ENCODE peak calls at places on chromosomes 11 and 22, in seven cellular contexts. One of them, this sample, is unnamed.

GRCh38 chr11:7514099-7514725 is 413 bp downstream of the PPFIBP2 start:
- DNase-seq in suprapubic skin: no peak
- DNase-seq in sigmoid colon: peak; percentile 73
- DNase-seq in HCT116: no peak
- DNase-seq in stomach: no peak
- DNase-seq in GM12891: peak; percentile 18
- DNase-seq in upper lobe of left lung: peak; percentile 82
- DNase-seq in this sample: no peak

GRCh38 chr11:33723238-33723881 is 12.9 kb downstream of the CD59 start:
- DNase-seq in suprapubic skin: no peak
- DNase-seq in upper lobe of left lung: no peak
- DNase-seq in sigmoid colon: no peak
- DNase-seq in stomach: no peak
- DNase-seq in HCT116: peak; percentile 72
- DNase-seq in GM12891: no peak
- DNase-seq in this sample: no peak

GRCh38 chr11:4704790-4705334 is 278 bp downstream of the MMP26 start:
- DNase-seq in stomach: no peak
- DNase-seq in sigmoid colon: no peak
- DNase-seq in HCT116: no peak
- DNase-seq in upper lobe of left lung: no peak
- DNase-seq in GM12891: no peak
- DNase-seq in suprapubic skin: no peak
- DNase-seq in this sample: no peak

GRCh38 chr22:49580024-49580423 is 247.6 kb downstream of the BRD1 start:
- DNase-seq in stomach: no peak
- DNase-seq in HCT116: no peak
- DNase-seq in sigmoid colon: no peak
- DNase-seq in suprapubic skin: no peak
- DNase-seq in upper lobe of left lung: no peak
- DNase-seq in GM12891: no peak
- DNase-seq in this sample: no peak

GRCh38 chr11:70538641-70539359 is 140.5 kb downstream of the CTTN start:
- DNase-seq in suprapubic skin: no peak
- DNase-seq in GM12891: no peak
- DNase-seq in upper lobe of left lung: peak; percentile 37
- DNase-seq in stomach: no peak
- DNase-seq in sigmoid colon: no peak
- DNase-seq in HCT116: no peak
- DNase-seq in this sample: no peak

GRCh38 chr11:78248191-78248590 is 59.5 kb downstream of the USP35 start:
- DNase-seq in sigmoid colon: no peak
- DNase-seq in HCT116: no peak
- DNase-seq in stomach: no peak
- DNase-seq in upper lobe of left lung: no peak
- DNase-seq in suprapubic skin: no peak
- DNase-seq in GM12891: no peak
- DNase-seq in this sample: no peak

GRCh38 chr11:95078526-95078925 is 11.1 kb upstream of the ENDOD1 start:
- DNase-seq in sigmoid colon: no peak
- DNase-seq in suprapubic skin: no peak
- DNase-seq in stomach: no peak
- DNase-seq in HCT116: no peak
- DNase-seq in upper lobe of left lung: no peak
- DNase-seq in GM12891: no peak
- DNase-seq in this sample: no peak

GRCh38 chr11:104772806-104773241 is 125.4 kb downstream of the CASP12 start:
- DNase-seq in sigmoid colon: no peak
- DNase-seq in suprapubic skin: no peak
- DNase-seq in stomach: no peak
- DNase-seq in upper lobe of left lung: no peak
- DNase-seq in HCT116: peak; percentile 6
- DNase-seq in GM12891: no peak
- DNase-seq in this sample: no peak

GRCh38 chr11:128521697-128522062 is 65.7 kb downstream of the ETS1 start:
- DNase-seq in HCT116: no peak
- DNase-seq in stomach: no peak
- DNase-seq in suprapubic skin: no peak
- DNase-seq in sigmoid colon: no peak
- DNase-seq in upper lobe of left lung: peak; percentile 85
- DNase-seq in GM12891: no peak
- DNase-seq in this sample: no peak

GRCh38 chr22:45948081-45948648 is 28.8 kb downstream of the WNT7B start:
- DNase-seq in upper lobe of left lung: peak; percentile 69
- DNase-seq in HCT116: no peak
- DNase-seq in suprapubic skin: no peak
- DNase-seq in sigmoid colon: no peak
- DNase-seq in stomach: no peak
- DNase-seq in GM12891: no peak
- DNase-seq in this sample: no peak

GRCh38 chr11:65355776-65356393 is 1.3 kb downstream of the TIGD3 start:
- DNase-seq in stomach: no peak
- DNase-seq in HCT116: no peak
- DNase-seq in sigmoid colon: peak; percentile 73
- DNase-seq in suprapubic skin: no peak
- DNase-seq in upper lobe of left lung: no peak
- DNase-seq in GM12891: no peak
- DNase-seq in this sample: peak; percentile 59

GRCh38 chr11:132876301-132877071 is 655.8 kb downstream of the OPCML start:
- DNase-seq in GM12891: no peak
- DNase-seq in suprapubic skin: no peak
- DNase-seq in stomach: no peak
- DNase-seq in HCT116: no peak
- DNase-seq in sigmoid colon: no peak
- DNase-seq in upper lobe of left lung: no peak
- DNase-seq in this sample: no peak
- TF ChIP-seq POLR2A in GM12891: no peak
- TF ChIP-seq POLR2A in suprapubic skin: no peak
- TF ChIP-seq POLR2A in stomach: no peak
- TF ChIP-seq POLR2A in HCT116: no peak
- TF ChIP-seq POLR2A in sigmoid colon: no peak
- TF ChIP-seq POLR2A in upper lobe of left lung: no peak
- TF ChIP-seq POLR2A in this sample: no peak

DNA sequence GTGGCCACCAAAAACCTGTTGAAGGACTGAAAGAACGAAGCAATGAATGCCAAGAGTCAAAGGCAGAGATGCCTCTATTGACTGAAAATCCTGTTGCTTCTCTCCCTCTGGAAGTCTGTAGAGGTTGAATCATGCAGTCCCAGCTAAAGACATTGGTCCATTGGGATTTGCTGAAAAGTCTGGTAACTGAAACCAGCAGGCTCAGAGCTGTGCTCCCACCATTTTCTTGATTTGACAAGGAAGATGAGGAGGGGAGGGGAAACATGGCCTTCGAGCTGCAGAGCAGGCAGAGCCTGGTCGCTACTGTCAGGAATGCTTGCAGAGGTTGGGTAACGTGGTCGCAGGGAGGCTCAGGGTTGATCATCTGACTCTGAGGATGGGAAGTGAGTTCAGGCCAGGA is 72.8 kb upstream of the CSNK2A3 start:
- DNase-seq in HCT116: no peak
- DNase-seq in upper lobe of left lung: no peak
- DNase-seq in stomach: no peak
- DNase-seq in suprapubic skin: no peak
- DNase-seq in sigmoid colon: no peak
- DNase-seq in GM12891: no peak
- DNase-seq in this sample: no peak
- TF ChIP-seq POLR2AphosphoS5 in HCT116: no peak
- TF ChIP-seq POLR2AphosphoS5 in upper lobe of left lung: no peak
- TF ChIP-seq POLR2AphosphoS5 in stomach: no peak
- TF ChIP-seq POLR2AphosphoS5 in suprapubic skin: no peak
- TF ChIP-seq POLR2AphosphoS5 in sigmoid colon: no peak
- TF ChIP-seq POLR2AphosphoS5 in GM12891: no peak
- TF ChIP-seq POLR2AphosphoS5 in this sample: no peak

DNA sequence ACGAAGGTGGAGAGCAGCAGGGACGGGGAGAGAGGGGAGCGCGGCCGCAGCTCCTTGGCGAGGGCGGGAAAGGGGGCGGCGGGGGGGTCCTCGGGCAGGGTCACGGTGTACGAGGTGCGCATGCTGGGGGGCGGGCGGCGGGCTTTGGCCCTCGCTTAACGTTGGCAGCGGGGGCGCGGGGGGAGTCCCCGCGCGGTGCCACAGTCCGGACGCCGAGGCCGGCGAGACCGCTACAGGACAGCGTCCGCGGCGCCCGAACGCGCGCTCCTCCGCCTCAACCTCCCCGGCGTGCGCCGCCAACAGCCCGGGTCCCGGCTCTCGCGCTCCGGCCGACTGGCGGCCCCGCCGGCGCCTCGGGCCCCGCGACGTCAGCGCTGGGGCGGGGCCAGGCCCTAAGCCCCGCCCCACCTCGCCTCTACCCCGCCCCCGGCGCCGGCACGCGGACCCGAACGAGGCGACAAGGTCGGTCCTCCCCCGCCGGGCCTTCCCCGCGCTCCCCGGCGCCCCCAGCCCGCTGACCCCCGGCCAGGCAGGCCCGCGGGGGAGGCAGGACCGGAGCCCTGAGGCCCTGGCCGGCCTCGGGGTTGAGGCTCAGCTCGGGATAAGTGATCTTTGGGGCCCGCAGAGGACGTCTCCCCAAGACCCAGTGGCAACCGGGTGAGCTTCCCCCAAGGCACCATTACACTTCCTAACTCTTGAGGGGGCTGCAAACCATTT is 17.5 kb downstream of the USP2 start:
- DNase-seq in GM12891: peak; percentile 63
- DNase-seq in sigmoid colon: peak; percentile 81
- DNase-seq in upper lobe of left lung: peak; percentile 94
- DNase-seq in stomach: peak; percentile 70
- DNase-seq in HCT116: no peak
- DNase-seq in suprapubic skin: no peak
- DNase-seq in this sample: no peak
- TF ChIP-seq POLR2A in GM12891: no peak
- TF ChIP-seq POLR2A in sigmoid colon: no peak
- TF ChIP-seq POLR2A in upper lobe of left lung: no peak
- TF ChIP-seq POLR2A in stomach: no peak
- TF ChIP-seq POLR2A in HCT116: no peak
- TF ChIP-seq POLR2A in suprapubic skin: no peak
- TF ChIP-seq POLR2A in this sample: no peak

DNA sequence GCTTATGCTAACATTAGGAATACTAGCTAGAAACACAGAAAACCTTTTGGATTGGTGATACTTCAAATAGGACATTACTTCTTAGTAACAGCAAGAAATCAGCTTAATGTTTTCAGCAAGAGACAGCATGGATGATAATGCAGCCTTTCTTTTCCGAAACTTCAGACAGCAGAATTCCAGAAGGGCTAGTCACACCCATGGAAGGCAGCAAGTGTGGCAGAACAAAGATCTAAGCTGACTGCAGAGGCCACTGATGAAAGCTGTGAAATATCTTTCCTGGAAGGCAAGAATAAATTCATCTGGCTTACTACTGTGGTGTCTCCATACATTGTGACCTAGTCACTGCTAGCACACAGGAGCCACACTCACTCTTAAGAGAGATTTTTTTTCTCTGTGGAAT is 100.3 kb downstream of the CCDC83 start:
- DNase-seq in sigmoid colon: no peak
- DNase-seq in suprapubic skin: no peak
- DNase-seq in HCT116: no peak
- DNase-seq in GM12891: no peak
- DNase-seq in upper lobe of left lung: no peak
- DNase-seq in stomach: no peak
- DNase-seq in this sample: no peak
- TF ChIP-seq POLR2AphosphoS5 in sigmoid colon: no peak
- TF ChIP-seq POLR2AphosphoS5 in suprapubic skin: no peak
- TF ChIP-seq POLR2AphosphoS5 in HCT116: no peak
- TF ChIP-seq POLR2AphosphoS5 in GM12891: no peak
- TF ChIP-seq POLR2AphosphoS5 in upper lobe of left lung: no peak
- TF ChIP-seq POLR2AphosphoS5 in stomach: no peak
- TF ChIP-seq POLR2AphosphoS5 in this sample: no peak

GRCh38 chr22:23055448-23056179 is 14.7 kb upstream of the GNAZ start:
- DNase-seq in GM12891: no peak
- DNase-seq in HCT116: no peak
- DNase-seq in upper lobe of left lung: no peak
- DNase-seq in sigmoid colon: no peak
- DNase-seq in suprapubic skin: no peak
- DNase-seq in stomach: no peak
- DNase-seq in this sample: peak; percentile 34

GRCh38 chr22:23053912-23054530 is 16.3 kb upstream of the GNAZ start:
- DNase-seq in sigmoid colon: no peak
- DNase-seq in HCT116: no peak
- DNase-seq in GM12891: no peak
- DNase-seq in upper lobe of left lung: no peak
- DNase-seq in suprapubic skin: peak; percentile 38
- DNase-seq in stomach: no peak
- DNase-seq in this sample: peak; percentile 33

GRCh38 chr22:23057331-23057730 is 13.0 kb upstream of the GNAZ start:
- DNase-seq in suprapubic skin: no peak
- DNase-seq in upper lobe of left lung: no peak
- DNase-seq in sigmoid colon: no peak
- DNase-seq in stomach: no peak
- DNase-seq in HCT116: no peak
- DNase-seq in GM12891: no peak
- DNase-seq in this sample: no peak

GRCh38 chr22:23054531-23055257 is 15.6 kb upstream of the GNAZ start:
- DNase-seq in upper lobe of left lung: no peak
- DNase-seq in sigmoid colon: no peak
- DNase-seq in HCT116: no peak
- DNase-seq in GM12891: no peak
- DNase-seq in stomach: peak; percentile 35
- DNase-seq in suprapubic skin: no peak
- DNase-seq in this sample: no peak

GRCh38 chr22:23053051-23053707 is 17.1 kb upstream of the GNAZ start:
- DNase-seq in suprapubic skin: peak; percentile 54
- DNase-seq in upper lobe of left lung: no peak
- DNase-seq in sigmoid colon: no peak
- DNase-seq in GM12891: no peak
- DNase-seq in HCT116: no peak
- DNase-seq in stomach: no peak
- DNase-seq in this sample: no peak
- TF ChIP-seq POLR2A in suprapubic skin: no peak
- TF ChIP-seq POLR2A in upper lobe of left lung: no peak
- TF ChIP-seq POLR2A in sigmoid colon: no peak
- TF ChIP-seq POLR2A in GM12891: no peak
- TF ChIP-seq POLR2A in HCT116: no peak
- TF ChIP-seq POLR2A in stomach: no peak
- TF ChIP-seq POLR2A in this sample: no peak

GRCh38 chr22:27919943-27920755 is 1.1 kb upstream of the PITPNB start:
- DNase-seq in sigmoid colon: peak; percentile 76
- DNase-seq in stomach: no peak
- DNase-seq in upper lobe of left lung: no peak
- DNase-seq in suprapubic skin: no peak
- DNase-seq in GM12891: no peak
- DNase-seq in HCT116: no peak
- DNase-seq in this sample: no peak
- TF ChIP-seq POLR2AphosphoS5 in sigmoid colon: peak; percentile 49
- TF ChIP-seq POLR2AphosphoS5 in stomach: no peak
- TF ChIP-seq POLR2AphosphoS5 in upper lobe of left lung: no peak
- TF ChIP-seq POLR2AphosphoS5 in suprapubic skin: no peak
- TF ChIP-seq POLR2AphosphoS5 in GM12891: no peak
- TF ChIP-seq POLR2AphosphoS5 in HCT116: no peak
- TF ChIP-seq POLR2AphosphoS5 in this sample: no peak

This sample was measured in breast epithelium.